ENCODE peak calls at places on chromosomes 13 and 19, in eight cellular contexts. K, A, R, P, W, F, X and D are unnamed samples.

GRCh38 chr19:28829762-28830161 is 383.2 kb downstream of the UQCRFS1 start:
- DNase-seq in K (no peak), A (no peak), R (no peak), P (no peak), W (no peak), F (no peak), X (no peak), D (no peak)

GRCh38 chr13:49587311-49587847 is 2.0 kb upstream of the RCBTB1 start:
- DNase-seq in K (no peak), A (no peak), R (no peak), P (no peak), W (no peak), F (no peak), X (no peak), D (no peak)

GRCh38 chr13:79231887-79232286 is 174.2 kb downstream of the RBM26 start:
- DNase-seq in K (no peak), A (no peak), R (no peak), P (no peak), W (no peak), F (no peak), X (no peak), D (no peak)

GRCh38 chr13:92716749-92717148 is 509.9 kb upstream of the GPC6 start:
- DNase-seq in K (no peak), A (no peak), R (no peak), P (no peak), W (no peak), F (no peak), X (no peak), D (no peak)

GRCh38 chr13:56110751-56111150 is 1030.0 kb upstream of the PRR20A start:
- DNase-seq in K (no peak), A (no peak), R (no peak), P (no peak), W (no peak), F (no peak), X (no peak), D (no peak)

GRCh38 chr19:10617409-10618121 is 7.8 kb upstream of the SLC44A2 start:
- DNase-seq in K (no peak), A (no peak), R (no peak), P (no peak), W (no peak), F (no peak), X (no peak), D (no peak)

GRCh38 chr13:113599396-113599795 is 14.8 kb downstream of the TFDP1 start:
- DNase-seq in K (no peak), A (no peak), R (no peak), P (no peak), W (peak), F (no peak), X (peak), D (no peak)

GRCh38 chr19:29001006-29001921 is 211.7 kb downstream of the UQCRFS1 start:
- DNase-seq in K (no peak), A (no peak), R (no peak), P (no peak), W (no peak), F (no peak), X (no peak), D (no peak)

GRCh38 chr13:109400192-109400591 is 386.2 kb downstream of the IRS2 start:
- DNase-seq in K (no peak), A (no peak), R (no peak), P (peak), W (no peak), F (no peak), X (peak), D (peak)

GRCh38 chr13:35157143-35157755 is 215.2 kb downstream of the NBEA start:
- DNase-seq in K (no peak), A (peak), R (peak), P (no peak), W (no peak), F (no peak), X (no peak), D (peak)

GRCh38 chr19:52007436-52007804 is 591 bp downstream of the ZNF615 start:
- DNase-seq in K (no peak), A (no peak), R (peak), P (no peak), W (no peak), F (no peak), X (peak), D (peak)

GRCh38 chr13:61162636-61163035 is 253.0 kb downstream of the PCDH20 start:
- DNase-seq in K (no peak), A (no peak), R (no peak), P (no peak), W (no peak), F (no peak), X (no peak), D (no peak)

GRCh38 chr19:44891016-44891882 is at the start of gene TOMM40:
- DNase-seq in K (no peak), A (peak), R (peak), P (no peak), W (peak), F (peak), X (no peak), D (peak)

GRCh38 chr19:49983645-49984229 is 22.8 kb upstream of the SIGLEC11 start:
- DNase-seq in K (no peak), A (peak), R (peak), P (no peak), W (peak), F (peak), X (peak), D (peak)

GRCh38 chr19:46766569-46767317 is 20.5 kb upstream of the STRN4 start:
- DNase-seq in K (no peak), A (peak), R (peak), P (peak), W (no peak), F (no peak), X (peak), D (peak)

GRCh38 chr13:49302222-49302621 is 54.5 kb downstream of the CDADC1 start:
- DNase-seq in K (no peak), A (no peak), R (no peak), P (no peak), W (no peak), F (no peak), X (no peak), D (no peak)

GRCh38 chr13:52850396-52851152 is 2.1 kb upstream of the PCDH8 start:
- DNase-seq in K (peak), A (peak), R (peak), P (peak), W (peak), F (peak), X (peak), D (peak)

GRCh38 chr13:46202956-46203355 is 8.8 kb upstream of the LRRC63 start:
- DNase-seq in K (no peak), A (no peak), R (no peak), P (no peak), W (no peak), F (no peak), X (no peak), D (no peak)

GRCh38 chr13:25214371-25215252 is 42.5 kb upstream of the AMER2 start:
- DNase-seq in K (no peak), A (no peak), R (no peak), P (no peak), W (peak), F (no peak), X (no peak), D (no peak)

GRCh38 chr13:109996404-109996960 is 210.1 kb upstream of the IRS2 start:
- DNase-seq in K (no peak), A (no peak), R (no peak), P (no peak), W (no peak), F (no peak), X (no peak), D (no peak)

GRCh38 chr13:30607908-30608307 is 9.8 kb upstream of the USPL1 start:
- DNase-seq in K (peak), A (peak), R (no peak), P (no peak), W (no peak), F (no peak), X (no peak), D (no peak)

GRCh38 chr19:32671883-32672282 is 3.1 kb downstream of the ANKRD27 start:
- DNase-seq in K (no peak), A (no peak), R (no peak), P (no peak), W (peak), F (no peak), X (no peak), D (no peak)

GRCh38 chr19:246551-246950 is 44.7 kb downstream of the PLPP2 start:
- DNase-seq in K (peak), A (peak), R (no peak), P (peak), W (no peak), F (no peak), X (peak), D (no peak)

GRCh38 chr13:97243915-97244820 is 22.0 kb downstream of the MBNL2 start:
- DNase-seq in K (no peak), A (no peak), R (no peak), P (no peak), W (no peak), F (no peak), X (no peak), D (no peak)

GRCh38 chr13:106336663-106337062 is 198.8 kb downstream of the EFNB2 start:
- DNase-seq in K (no peak), A (no peak), R (no peak), P (no peak), W (no peak), F (no peak), X (no peak), D (no peak)

GRCh38 chr13:98507060-98507797 is 69.7 kb downstream of the STK24 start:
- DNase-seq in K (no peak), A (no peak), R (no peak), P (peak), W (no peak), F (no peak), X (no peak), D (no peak)

GRCh38 chr19:19115954-19116353 is 22.3 kb downstream of the TMEM161A start:
- DNase-seq in K (no peak), A (peak), R (peak), P (peak), W (peak), F (no peak), X (peak), D (peak)

GRCh38 chr19:36638862-36639510 is 27.7 kb downstream of the ZNF461 start:
- DNase-seq in K (no peak), A (no peak), R (no peak), P (no peak), W (no peak), F (no peak), X (no peak), D (no peak)

GRCh38 chr13:98324105-98324504 is 147.0 kb upstream of the RNF113B start:
- DNase-seq in K (no peak), A (no peak), R (no peak), P (no peak), W (no peak), F (no peak), X (no peak), D (no peak)

GRCh38 chr19:5590151-5590864 is 22.6 kb upstream of the TINCR start:
- DNase-seq in K (no peak), A (no peak), R (no peak), P (no peak), W (peak), F (no peak), X (no peak), D (no peak)

GRCh38 chr13:102769679-102770078 is 3.9 kb downstream of the TEX30 start:
- DNase-seq in K (no peak), A (no peak), R (no peak), P (no peak), W (no peak), F (no peak), X (no peak), D (no peak)

GRCh38 chr13:65638572-65639168 is 1591.5 kb downstream of the PCDH9 start:
- DNase-seq in K (no peak), A (peak), R (peak), P (no peak), W (no peak), F (no peak), X (no peak), D (peak)

GRCh38 chr13:41746259-41746658 is 214.7 kb downstream of the VWA8 start:
- DNase-seq in K (no peak), A (no peak), R (no peak), P (no peak), W (no peak), F (no peak), X (no peak), D (no peak)

GRCh38 chr13:39016789-39017188 is 21.1 kb downstream of the PROSER1 start:
- DNase-seq in K (no peak), A (peak), R (peak), P (no peak), W (no peak), F (no peak), X (no peak), D (peak)

GRCh38 chr19:35781650-35782049 is 6.3 kb downstream of the ARHGAP33 start:
- DNase-seq in K (no peak), A (no peak), R (no peak), P (no peak), W (no peak), F (no peak), X (no peak), D (no peak)

GRCh38 chr13:30685320-30685859 is 50.0 kb upstream of the ALOX5AP start:
- DNase-seq in K (no peak), A (no peak), R (no peak), P (no peak), W (no peak), F (no peak), X (no peak), D (no peak)

GRCh38 chr13:31927219-31927653 is 104.3 kb upstream of the FRY start:
- DNase-seq in K (no peak), A (no peak), R (no peak), P (no peak), W (no peak), F (no peak), X (no peak), D (no peak)

GRCh38 chr19:37987356-37988332 is 80.6 kb downstream of the SIPA1L3 start:
- DNase-seq in K (no peak), A (peak), R (peak), P (peak), W (no peak), F (no peak), X (peak), D (no peak)
- TF ChIP-seq CTCF in K (peak), A (peak), R (peak), P (no peak), W (no peak), F (no peak), X (peak), D (peak)

GRCh38 chr13:37869756-37870488 is at the start of gene TRPC4:
- DNase-seq in K (no peak), A (no peak), R (peak), P (peak), W (peak), F (peak), X (peak), D (peak)
- TF ChIP-seq CTCF in K (peak), A (peak), R (peak), P (peak), W (no peak), F (peak), X (peak), D (peak)

GRCh38 chr13:27171244-27171829 is at the start of gene USP12:
- DNase-seq in K (peak), A (peak), R (peak), P (peak), W (no peak), F (peak), X (peak), D (peak)
- TF ChIP-seq CTCF in K (no peak), A (peak), R (no peak), P (no peak), W (peak), F (no peak), X (no peak), D (peak)

GRCh38 chr19:2424686-2425621 is 2.4 kb downstream of the TIMM13 start:
- DNase-seq in K (no peak), A (no peak), R (peak), P (no peak), W (peak), F (no peak), X (peak), D (peak)
- TF ChIP-seq CTCF in K (no peak), A (no peak), R (peak), P (no peak), W (peak), F (peak), X (peak), D (peak)

DNA sequence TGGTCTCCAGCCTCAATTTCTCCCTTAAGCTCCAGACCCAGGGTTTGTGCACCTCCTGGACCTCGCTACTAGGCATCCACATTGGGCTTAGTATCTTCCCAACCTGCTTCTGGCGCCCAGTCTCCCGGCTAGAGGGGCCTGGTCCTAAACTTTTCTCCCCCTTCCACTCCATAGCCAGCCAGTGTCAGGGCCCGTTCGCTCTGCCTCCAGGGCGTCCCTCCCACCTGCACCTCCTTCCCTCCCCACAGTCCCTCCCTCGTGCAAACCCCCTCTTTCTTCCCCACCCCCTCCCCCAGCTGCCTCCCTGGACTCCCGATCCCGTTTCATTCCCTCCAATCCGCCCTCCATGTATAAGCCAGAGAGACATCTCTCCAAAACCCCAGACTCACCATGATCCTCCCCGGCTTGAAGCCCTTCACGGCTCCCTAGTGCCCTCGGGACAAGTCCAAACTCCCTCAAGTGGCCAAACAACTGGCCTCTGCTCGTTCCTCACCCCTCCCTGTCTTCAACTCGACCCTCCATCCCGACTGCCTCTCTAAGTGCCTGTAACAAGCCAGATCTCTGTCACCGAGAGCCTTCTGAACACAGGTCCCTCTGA is 1.0 kb upstream of the SAMD4B start:
- DNase-seq in K (no peak), A (no peak), R (peak), P (no peak), W (peak), F (no peak), X (peak), D (peak)
- TF ChIP-seq CTCF in K (no peak), A (no peak), R (no peak), P (no peak), W (no peak), F (no peak), X (no peak), D (no peak)

GRCh38 chr19:23439623-23440022 is 44.4 kb upstream of the ZNF91 start:
- DNase-seq in K (no peak), A (no peak), R (no peak), P (no peak), W (no peak), F (no peak), X (peak), D (no peak)
- TF ChIP-seq CTCF in K (peak), A (peak), R (no peak), P (no peak), W (peak), F (peak), X (peak), D (peak)